ENCODE peak calls at places on chromosomes 2 and 18, in five cellular contexts. B is GM06990; X is naive B cell; Z is activated gamma-delta T cell treated with anti-CD3 and anti-CD28 coated beads, Interleukin-2, amount 50 U/mL, for 16 hours; E is T-helper 1 cell. L is an unnamed sample.

GRCh38 chr2:149068996-149069888 is 30.7 kb downstream of the LYPD6B start:
- DNase-seq in X (no peak), Z (no peak), E (no peak), B (no peak), L (peak; percentile 67)

GRCh38 chr2:20430461-20431302 is 16.2 kb upstream of the RHOB start:
- DNase-seq in X (no peak), E (no peak), Z (no peak), B (no peak), L (no peak)

GRCh38 chr2:43519711-43520221 is 76.1 kb downstream of the THADA start:
- DNase-seq in E (no peak), B (no peak), X (no peak), Z (no peak), L (peak; percentile 98)

GRCh38 chr2:210528716-210529115 is 27.7 kb upstream of the CPS1 start:
- DNase-seq in X (no peak), B (no peak), Z (no peak), E (no peak), L (no peak)

GRCh38 chr2:46364797-46365457 is 67.7 kb downstream of the EPAS1 start:
- DNase-seq in B (no peak), Z (peak; percentile 9), E (no peak), X (peak; percentile 21), L (peak; percentile 57)

GRCh38 chr2:225678792-225679191 is 279.3 kb downstream of the NYAP2 start:
- DNase-seq in X (no peak), B (no peak), Z (no peak), E (no peak), L (no peak)

GRCh38 chr18:63705401-63705800 is 2.6 kb downstream of the SERPINB11 start:
- DNase-seq in E (no peak), B (no peak), Z (no peak), X (no peak), L (no peak)

GRCh38 chr18:45686892-45687611 is 36.9 kb upstream of the SLC14A1 start:
- DNase-seq in B (peak; percentile 71), X (peak; percentile 57), E (peak; percentile 38), Z (peak; percentile 32), L (no peak)

GRCh38 chr2:221495766-221496165 is 76.3 kb downstream of the EPHA4 start:
- DNase-seq in X (no peak), E (no peak), B (no peak), Z (no peak), L (no peak)

GRCh38 chr2:100142393-100142792 is at the start of gene AFF3:
- DNase-seq in X (peak; percentile 90), Z (peak; percentile 28), E (no peak), B (peak; percentile 72), L (no peak)

GRCh38 chr2:239288951-239289481 is 111.8 kb downstream of the HDAC4 start:
- DNase-seq in X (no peak), B (peak; percentile 64), Z (no peak), E (no peak), L (no peak)

GRCh38 chr2:42935692-42936631 is 143.6 kb upstream of the HAAO start:
- DNase-seq in X (no peak), E (no peak), Z (no peak), B (no peak), L (no peak)